ENCODE peak calls at places on chromosomes 16 and 17, in ten cellular contexts. N, K, F, O, L, C, G, S, A and T are unnamed samples.

GRCh38 chr16:85103096-85104079 is 8.9 kb downstream of the CIBAR2 start:
- DNase-seq in S (no peak), O (no peak), K (no peak), G (no peak), L (no peak), C (no peak), F (no peak), A (no peak), N (no peak), T (no peak)

GRCh38 chr17:55735784-55736405 is 13.2 kb upstream of the TMEM100 start:
- DNase-seq in A (peak; percentile 36), N (peak; percentile 62), O (peak; percentile 55), L (no peak), F (peak; percentile 77), K (no peak), S (peak; percentile 29), C (no peak), G (peak; percentile 38), T (peak; percentile 64)

GRCh38 chr17:7634384-7634783 is 4.4 kb downstream of the SHBG start:
- DNase-seq in G (peak; percentile 41), C (no peak), K (no peak), L (no peak), F (peak; percentile 24), N (peak; percentile 41), A (no peak), S (no peak), O (peak; percentile 74), T (peak; percentile 63)

GRCh38 chr17:12362853-12363252 is 302.8 kb upstream of the MYOCD start:
- DNase-seq in L (no peak), F (peak; percentile 7), S (no peak), G (no peak), O (no peak), A (no peak), K (no peak), N (no peak), C (no peak), T (no peak)

GRCh38 chr16:54677551-54677950 is 253.1 kb upstream of the IRX5 start:
- DNase-seq in K (peak; percentile 46), C (no peak), L (no peak), N (no peak), O (no peak), F (no peak), S (no peak), A (no peak), G (no peak), T (no peak)

GRCh38 chr16:25709182-25709581 is 17.4 kb downstream of the HS3ST4 start:
- DNase-seq in K (no peak), L (no peak), S (no peak), G (no peak), A (no peak), C (no peak), O (no peak), F (no peak), N (no peak), T (no peak)

GRCh38 chr17:28372945-28373274 is 1.4 kb downstream of the SARM1 start:
- DNase-seq in S (no peak), L (no peak), G (no peak), F (no peak), A (no peak), K (no peak), C (no peak), N (no peak), O (no peak), T (no peak)

GRCh38 chr16:4510747-4511426 is 27.7 kb downstream of the CDIP1 start:
- DNase-seq in G (no peak), N (no peak), K (no peak), A (no peak), L (no peak), F (no peak), C (no peak), O (no peak), S (no peak), T (no peak)

GRCh38 chr16:23833504-23833903 is 2.3 kb upstream of the PRKCB start:
- DNase-seq in G (no peak), S (no peak), L (no peak), K (no peak), C (no peak), N (no peak), O (no peak), A (no peak), F (no peak), T (no peak)

GRCh38 chr17:45413498-45413923 is 19.2 kb downstream of the ARHGAP27 start:
- DNase-seq in C (no peak), F (no peak), N (no peak), S (no peak), L (no peak), K (peak; percentile 67), O (no peak), A (no peak), G (no peak), T (no peak)

GRCh38 chr17:2335726-2336214 is 487 bp downstream of the TSR1 start:
- DNase-seq in C (no peak), G (peak; percentile 29), A (no peak), O (no peak), K (no peak), N (no peak), S (no peak), F (no peak), L (no peak), T (no peak)

GRCh38 chr16:30949655-30950515 is 1.0 kb downstream of the ORAI3 start:
- DNase-seq in N (peak; percentile 80), S (peak; percentile 84), F (peak; percentile 87), A (peak; percentile 81), C (no peak), G (peak; percentile 69), L (peak; percentile 74), O (peak; percentile 82), K (peak; percentile 67), T (peak; percentile 93)

GRCh38 chr17:16929281-16929680 is 42.6 kb downstream of the TNFRSF13B start:
- DNase-seq in A (no peak), N (no peak), F (no peak), L (no peak), O (no peak), G (no peak), K (no peak), S (no peak), C (no peak), T (no peak)

DNA sequence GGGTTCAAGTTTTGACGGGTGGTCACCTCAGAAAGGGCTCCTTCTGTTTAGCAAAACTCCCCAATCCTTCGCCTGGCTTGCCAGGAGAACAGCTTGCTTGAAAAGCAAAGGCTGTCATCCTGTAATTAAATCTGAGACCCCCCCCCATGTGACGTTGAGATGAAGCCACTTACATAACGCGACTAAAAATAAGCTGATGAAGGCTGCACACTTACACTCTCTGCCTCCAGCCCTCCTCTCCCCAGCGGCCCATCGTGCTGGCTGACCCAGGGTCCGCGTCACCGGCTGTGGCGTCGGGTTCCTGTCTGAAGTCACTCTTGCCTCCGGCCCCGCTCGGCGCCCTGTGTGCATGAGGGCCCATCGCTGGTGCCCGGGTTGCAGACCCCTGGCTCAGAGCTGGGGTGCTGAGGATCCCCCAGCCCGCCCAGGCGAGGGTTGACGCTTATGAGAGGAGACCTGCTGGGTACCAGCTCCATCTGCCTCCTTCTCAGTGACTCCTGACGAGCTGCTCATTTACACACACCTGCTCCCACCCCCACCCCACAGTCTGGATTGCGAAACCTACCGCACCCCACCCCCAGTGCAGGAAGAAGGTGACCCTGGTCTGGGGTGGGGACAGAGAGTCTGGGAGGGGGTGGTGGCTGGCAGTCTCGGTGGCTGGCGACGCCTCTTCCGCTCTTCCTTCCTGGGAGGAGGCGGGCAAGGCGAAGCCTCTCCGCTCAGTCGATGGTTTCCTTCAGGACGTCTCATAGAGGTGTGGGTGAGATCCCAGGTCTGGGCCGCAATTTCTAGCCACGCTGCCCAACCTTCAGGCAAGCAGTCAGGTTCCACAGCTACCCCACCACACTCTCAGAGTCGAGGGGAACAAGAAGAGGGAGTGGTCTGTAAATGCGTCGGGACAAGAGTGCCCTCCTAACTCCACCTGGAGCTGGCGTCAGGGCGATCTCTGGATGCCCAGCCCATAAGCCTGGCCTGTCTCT is 3.1 kb upstream of the BAIAP2 start:
- DNase-seq in L (no peak), A (no peak), N (no peak), O (no peak), S (no peak), K (no peak), F (no peak), G (no peak), C (no peak), T (no peak)
- TF ChIP-seq POLR2A in L (no peak), A (no peak), N (no peak), O (no peak), S (no peak), K (no peak), F (no peak), G (no peak), C (no peak), T (no peak)

GRCh38 chr16:526181-527014 is 1.1 kb upstream of the CAPN15 start:
- DNase-seq in K (peak; percentile 69), F (no peak), C (no peak), S (peak; percentile 55), N (peak; percentile 40), A (no peak), L (no peak), G (peak; percentile 73), O (peak; percentile 54), T (peak; percentile 84)
- TF ChIP-seq POLR2A in K (no peak), F (no peak), C (no peak), S (no peak), N (peak; percentile 13), A (no peak), L (no peak), G (no peak), O (no peak), T (no peak)

GRCh38 chr17:3891626-3892094 is 1.2 kb downstream of the CAMKK1 start:
- DNase-seq in O (no peak), L (peak; percentile 51), A (no peak), K (no peak), C (no peak), N (peak; percentile 15), F (no peak), S (no peak), G (no peak), T (no peak)

GRCh38 chr17:3893003-3893719 is at the start of gene CAMKK1:
- DNase-seq in N (peak; percentile 72), F (peak; percentile 61), S (peak; percentile 92), G (peak; percentile 93), A (peak; percentile 86), O (peak; percentile 88), C (peak; percentile 99), L (peak; percentile 93), K (peak; percentile 91), T (peak; percentile 92)

GRCh38 chr17:3893720-3894116 is 865 bp upstream of the CAMKK1 start:
- DNase-seq in L (no peak), G (no peak), F (no peak), C (no peak), K (no peak), N (no peak), S (no peak), O (no peak), A (no peak), T (no peak)

GRCh38 chr17:3890893-3891219 is 2.0 kb downstream of the CAMKK1 start:
- DNase-seq in A (no peak), N (no peak), O (no peak), F (no peak), S (no peak), C (no peak), G (no peak), K (no peak), L (no peak), T (no peak)

GRCh38 chr17:3892095-3892998 is 506 bp downstream of the CAMKK1 start:
- DNase-seq in S (peak; percentile 81), O (peak; percentile 86), G (peak; percentile 72), A (peak; percentile 89), K (peak; percentile 65), F (peak; percentile 77), N (peak; percentile 66), C (no peak), L (peak; percentile 91), T (peak; percentile 59)
- TF ChIP-seq POLR2A in S (no peak), O (no peak), G (peak; percentile 17), A (peak; percentile 12), K (no peak), F (peak; percentile 11), N (peak; percentile 18), C (no peak), L (peak; percentile 31), T (no peak)

GRCh38 chr16:53434436-53435065 is at the start of gene RBL2:
- DNase-seq in G (peak; percentile 86), O (peak; percentile 38), F (peak; percentile 8), L (peak; percentile 63), N (peak; percentile 25), S (peak; percentile 48), C (peak; percentile 56), K (peak; percentile 87), A (peak; percentile 24), T (peak; percentile 90)
- TF ChIP-seq POLR2A in G (peak; percentile 75), O (peak; percentile 37), F (peak; percentile 63), L (peak; percentile 49), N (peak; percentile 19), S (no peak), C (peak; percentile 49), K (no peak), A (peak; percentile 63), T (peak; percentile 46)